ENCODE peak calls at places on chromosome 21, in five cellular contexts. One of them, this sample, is unnamed.

GRCh38 chr21:34846601-34847112 is 177.9 kb downstream of the CLIC6 start:
- DNase-seq in omental fat pad: no peak
- DNase-seq in adrenal gland: no peak
- DNase-seq in heart left ventricle: no peak
- DNase-seq in GM20000: no peak
- DNase-seq in this sample: peak

GRCh38 chr21:44425895-44426662 is 29.2 kb upstream of the LRRC3 start:
- DNase-seq in omental fat pad: no peak
- DNase-seq in adrenal gland: peak
- DNase-seq in heart left ventricle: no peak
- DNase-seq in GM20000: no peak
- DNase-seq in this sample: no peak

GRCh38 chr21:29303301-29303700 is 4.6 kb downstream of the BACH1 start:
- DNase-seq in omental fat pad: no peak
- DNase-seq in adrenal gland: no peak
- DNase-seq in heart left ventricle: no peak
- DNase-seq in GM20000: no peak
- DNase-seq in this sample: no peak

GRCh38 chr21:33984021-33984481 is 68.4 kb upstream of the ATP5PO start:
- DNase-seq in omental fat pad: no peak
- DNase-seq in adrenal gland: no peak
- DNase-seq in heart left ventricle: no peak
- DNase-seq in GM20000: no peak
- DNase-seq in this sample: no peak

GRCh38 chr21:26777166-26777565 is 68.0 kb downstream of the ADAMTS1 start:
- DNase-seq in omental fat pad: no peak
- DNase-seq in adrenal gland: no peak
- DNase-seq in heart left ventricle: no peak
- DNase-seq in GM20000: no peak
- DNase-seq in this sample: no peak

GRCh38 chr21:25080706-25081495 is 526.4 kb downstream of the MRPL39 start:
- DNase-seq in omental fat pad: no peak
- DNase-seq in adrenal gland: no peak
- DNase-seq in heart left ventricle: no peak
- DNase-seq in GM20000: no peak
- DNase-seq in this sample: no peak

GRCh38 chr21:31248598-31248997 is 95.5 kb downstream of the TIAM1 start:
- DNase-seq in omental fat pad: no peak
- DNase-seq in adrenal gland: no peak
- DNase-seq in heart left ventricle: no peak
- DNase-seq in GM20000: no peak
- DNase-seq in this sample: peak

GRCh38 chr21:34020005-34020847 is 53.2 kb upstream of the MRPS6 start:
- DNase-seq in omental fat pad: no peak
- DNase-seq in adrenal gland: peak
- DNase-seq in heart left ventricle: peak
- DNase-seq in GM20000: peak
- DNase-seq in this sample: no peak

GRCh38 chr21:34889537-34890257 is 159.4 kb downstream of the RUNX1 start:
- DNase-seq in omental fat pad: no peak
- DNase-seq in adrenal gland: peak
- DNase-seq in heart left ventricle: peak
- DNase-seq in GM20000: peak
- DNase-seq in this sample: no peak

GRCh38 chr21:39461419-39461818 is 9.6 kb downstream of the SH3BGR start:
- DNase-seq in omental fat pad: no peak
- DNase-seq in adrenal gland: no peak
- DNase-seq in heart left ventricle: no peak
- DNase-seq in GM20000: no peak
- DNase-seq in this sample: no peak

GRCh38 chr21:17491716-17492414 is 21.0 kb upstream of the CXADR start:
- DNase-seq in omental fat pad: no peak
- DNase-seq in adrenal gland: peak
- DNase-seq in heart left ventricle: no peak
- DNase-seq in GM20000: no peak
- DNase-seq in this sample: peak

GRCh38 chr21:44521928-44522752 is 17.9 kb downstream of the KRTAP10-1 start:
- DNase-seq in omental fat pad: no peak
- DNase-seq in adrenal gland: no peak
- DNase-seq in heart left ventricle: no peak
- DNase-seq in GM20000: no peak
- DNase-seq in this sample: no peak

GRCh38 chr21:39647476-39647875 is 34.7 kb downstream of the B3GALT5 start:
- DNase-seq in omental fat pad: no peak
- DNase-seq in adrenal gland: no peak
- DNase-seq in heart left ventricle: no peak
- DNase-seq in GM20000: no peak
- DNase-seq in this sample: peak

GRCh38 chr21:33071878-33072306 is 2.0 kb downstream of the OLIG1 start:
- DNase-seq in omental fat pad: no peak
- DNase-seq in adrenal gland: no peak
- DNase-seq in heart left ventricle: no peak
- DNase-seq in GM20000: no peak
- DNase-seq in this sample: no peak

GRCh38 chr21:33040215-33040614 is 14.5 kb downstream of the OLIG2 start:
- DNase-seq in omental fat pad: no peak
- DNase-seq in adrenal gland: no peak
- DNase-seq in heart left ventricle: no peak
- DNase-seq in GM20000: no peak
- DNase-seq in this sample: no peak

GRCh38 chr21:34054259-34054658 is 19.1 kb upstream of the MRPS6 start:
- DNase-seq in omental fat pad: no peak
- DNase-seq in adrenal gland: no peak
- DNase-seq in heart left ventricle: no peak
- DNase-seq in GM20000: no peak
- DNase-seq in this sample: no peak

GRCh38 chr21:35940074-35940927 is 120.0 kb downstream of the SETD4 start:
- DNase-seq in omental fat pad: no peak
- DNase-seq in adrenal gland: peak
- DNase-seq in heart left ventricle: peak
- DNase-seq in GM20000: peak
- DNase-seq in this sample: no peak

GRCh38 chr21:17231771-17232170 is 281.1 kb upstream of the CXADR start:
- DNase-seq in omental fat pad: no peak
- DNase-seq in adrenal gland: no peak
- DNase-seq in heart left ventricle: no peak
- DNase-seq in GM20000: no peak
- DNase-seq in this sample: no peak

GRCh38 chr21:22575165-22575584 is 1577.0 kb downstream of the NCAM2 start:
- DNase-seq in omental fat pad: no peak
- DNase-seq in adrenal gland: no peak
- DNase-seq in heart left ventricle: no peak
- DNase-seq in GM20000: no peak
- DNase-seq in this sample: no peak

GRCh38 chr21:32335601-32336575 is 37.2 kb downstream of the MRAP start:
- DNase-seq in omental fat pad: no peak
- DNase-seq in adrenal gland: no peak
- DNase-seq in heart left ventricle: no peak
- DNase-seq in GM20000: no peak
- DNase-seq in this sample: no peak

GRCh38 chr21:20315044-20315443 is 683.2 kb upstream of the NCAM2 start:
- DNase-seq in omental fat pad: no peak
- DNase-seq in adrenal gland: no peak
- DNase-seq in heart left ventricle: no peak
- DNase-seq in GM20000: no peak
- DNase-seq in this sample: no peak

GRCh38 chr21:15151385-15152103 is 86.7 kb upstream of the NRIP1 start:
- DNase-seq in omental fat pad: no peak
- DNase-seq in adrenal gland: no peak
- DNase-seq in heart left ventricle: no peak
- DNase-seq in GM20000: no peak
- DNase-seq in this sample: no peak

GRCh38 chr21:33775100-33775828 is 133.0 kb downstream of the ITSN1 start:
- DNase-seq in omental fat pad: no peak
- DNase-seq in adrenal gland: no peak
- DNase-seq in heart left ventricle: no peak
- DNase-seq in GM20000: no peak
- DNase-seq in this sample: no peak

GRCh38 chr21:34580181-34580700 is 34.7 kb downstream of the RCAN1 start:
- DNase-seq in omental fat pad: no peak
- DNase-seq in adrenal gland: peak
- DNase-seq in heart left ventricle: peak
- DNase-seq in GM20000: no peak
- DNase-seq in this sample: no peak

GRCh38 chr21:31634993-31635392 is 24.5 kb upstream of the SOD1 start:
- DNase-seq in omental fat pad: no peak
- DNase-seq in adrenal gland: no peak
- DNase-seq in heart left ventricle: no peak
- DNase-seq in GM20000: no peak
- DNase-seq in this sample: no peak

GRCh38 chr21:15005391-15005790 is 59.4 kb downstream of the NRIP1 start:
- DNase-seq in omental fat pad: no peak
- DNase-seq in adrenal gland: peak
- DNase-seq in heart left ventricle: peak
- DNase-seq in GM20000: no peak
- DNase-seq in this sample: no peak

GRCh38 chr21:34630536-34631143 is 15.7 kb upstream of the RCAN1 start:
- DNase-seq in omental fat pad: no peak
- DNase-seq in adrenal gland: peak
- DNase-seq in heart left ventricle: no peak
- DNase-seq in GM20000: peak
- DNase-seq in this sample: no peak

GRCh38 chr21:19029816-19030215 is 626.2 kb upstream of the TMPRSS15 start:
- DNase-seq in omental fat pad: no peak
- DNase-seq in adrenal gland: no peak
- DNase-seq in heart left ventricle: no peak
- DNase-seq in GM20000: no peak
- DNase-seq in this sample: no peak

GRCh38 chr21:25979845-25980433 is 190.6 kb downstream of the APP start:
- DNase-seq in omental fat pad: no peak
- DNase-seq in adrenal gland: no peak
- DNase-seq in heart left ventricle: no peak
- DNase-seq in GM20000: no peak
- DNase-seq in this sample: no peak

GRCh38 chr21:26147535-26147934 is 23.0 kb downstream of the APP start:
- DNase-seq in omental fat pad: no peak
- DNase-seq in adrenal gland: no peak
- DNase-seq in heart left ventricle: no peak
- DNase-seq in GM20000: no peak
- DNase-seq in this sample: no peak

GRCh38 chr21:29342394-29342957 is 43.8 kb downstream of the BACH1 start:
- DNase-seq in omental fat pad: no peak
- DNase-seq in adrenal gland: no peak
- DNase-seq in heart left ventricle: peak
- DNase-seq in GM20000: peak
- DNase-seq in this sample: peak

GRCh38 chr21:39712976-39713375 is 32.0 kb upstream of the IGSF5 start:
- DNase-seq in omental fat pad: no peak
- DNase-seq in adrenal gland: no peak
- DNase-seq in heart left ventricle: no peak
- DNase-seq in GM20000: no peak
- DNase-seq in this sample: no peak

GRCh38 chr21:39656209-39656608 is 43.5 kb downstream of the B3GALT5 start:
- DNase-seq in omental fat pad: no peak
- DNase-seq in adrenal gland: no peak
- DNase-seq in heart left ventricle: no peak
- DNase-seq in GM20000: no peak
- DNase-seq in this sample: no peak

GRCh38 chr21:38968887-38969543 is 163.3 kb downstream of the ETS2 start:
- DNase-seq in omental fat pad: no peak
- DNase-seq in adrenal gland: no peak
- DNase-seq in heart left ventricle: no peak
- DNase-seq in GM20000: no peak
- DNase-seq in this sample: no peak

DNA sequence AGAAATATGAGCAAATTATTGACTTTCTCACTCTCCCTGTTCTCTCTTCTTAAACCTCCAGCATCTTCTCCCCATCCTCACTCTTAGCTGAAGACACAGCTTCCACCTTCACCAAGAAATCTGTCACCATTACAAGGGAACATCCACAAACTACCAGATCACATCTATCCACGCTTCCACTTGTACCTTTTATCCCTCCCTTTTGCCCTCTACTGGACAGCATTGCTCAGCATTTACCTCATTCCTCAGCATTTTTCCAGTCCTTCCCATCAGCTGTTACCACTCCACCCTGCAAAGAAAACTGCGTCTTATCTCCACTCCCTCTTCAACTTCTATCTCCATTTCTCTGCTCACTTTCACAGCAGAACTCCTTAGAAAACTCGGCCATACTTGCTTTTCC is 42.6 kb downstream of the KCNJ6 start:
- DNase-seq in omental fat pad: no peak
- DNase-seq in adrenal gland: no peak
- DNase-seq in heart left ventricle: no peak
- DNase-seq in GM20000: no peak
- DNase-seq in this sample: no peak
- TF ChIP-seq CTCF in omental fat pad: no peak
- TF ChIP-seq CTCF in adrenal gland: no peak
- TF ChIP-seq CTCF in heart left ventricle: no peak
- TF ChIP-seq CTCF in GM20000: no peak
- TF ChIP-seq CTCF in this sample: no peak

DNA sequence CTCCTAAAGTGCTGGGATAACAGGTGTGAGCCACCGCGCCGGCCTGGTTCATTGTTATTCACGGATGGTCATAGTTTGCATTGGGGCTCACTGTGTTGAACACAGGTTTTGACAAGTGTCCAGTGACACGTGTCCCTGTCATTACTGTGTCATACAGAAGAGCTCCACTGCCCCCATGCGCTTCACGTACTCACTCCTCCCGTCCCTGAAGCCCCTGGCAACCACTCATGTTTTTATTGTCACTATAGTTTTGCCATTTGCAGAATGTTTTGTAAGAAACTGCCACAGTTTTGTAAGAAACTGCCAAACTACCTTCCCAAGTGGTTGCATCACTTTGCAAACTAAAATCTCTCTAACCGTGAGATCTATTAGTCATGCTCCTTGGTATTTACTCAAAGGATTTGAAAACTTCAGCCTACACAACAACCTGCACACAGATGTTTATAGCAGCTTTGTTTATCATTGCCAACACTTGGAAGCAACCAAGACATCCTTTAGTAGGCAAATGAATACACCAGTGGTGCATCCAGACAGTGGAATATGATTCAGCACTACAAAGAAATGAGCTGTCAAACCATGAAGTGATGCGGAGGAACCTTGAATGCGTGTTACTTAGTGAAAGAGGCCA is 163.2 kb upstream of the COL6A1 start:
- DNase-seq in omental fat pad: no peak
- DNase-seq in adrenal gland: no peak
- DNase-seq in heart left ventricle: no peak
- DNase-seq in GM20000: no peak
- DNase-seq in this sample: no peak
- TF ChIP-seq CTCF in omental fat pad: no peak
- TF ChIP-seq CTCF in adrenal gland: no peak
- TF ChIP-seq CTCF in heart left ventricle: no peak
- TF ChIP-seq CTCF in GM20000: no peak
- TF ChIP-seq CTCF in this sample: no peak

GRCh38 chr21:42553435-42553834 is 39.8 kb downstream of the SLC37A1 start:
- DNase-seq in omental fat pad: no peak
- DNase-seq in adrenal gland: no peak
- DNase-seq in heart left ventricle: no peak
- DNase-seq in GM20000: no peak
- DNase-seq in this sample: no peak
- TF ChIP-seq CTCF in omental fat pad: no peak
- TF ChIP-seq CTCF in adrenal gland: no peak
- TF ChIP-seq CTCF in heart left ventricle: no peak
- TF ChIP-seq CTCF in GM20000: peak
- TF ChIP-seq CTCF in this sample: no peak

GRCh38 chr21:43365611-43366426 is 61.1 kb downstream of the SIK1 start:
- DNase-seq in omental fat pad: no peak
- DNase-seq in adrenal gland: no peak
- DNase-seq in heart left ventricle: no peak
- DNase-seq in GM20000: no peak
- DNase-seq in this sample: no peak
- TF ChIP-seq CTCF in omental fat pad: no peak
- TF ChIP-seq CTCF in adrenal gland: no peak
- TF ChIP-seq CTCF in heart left ventricle: no peak
- TF ChIP-seq CTCF in GM20000: no peak
- TF ChIP-seq CTCF in this sample: no peak

GRCh38 chr21:36968414-36968813 is 1.9 kb upstream of the HLCS start:
- DNase-seq in omental fat pad: no peak
- DNase-seq in adrenal gland: no peak
- DNase-seq in heart left ventricle: no peak
- DNase-seq in GM20000: no peak
- DNase-seq in this sample: no peak
- TF ChIP-seq CTCF in omental fat pad: no peak
- TF ChIP-seq CTCF in adrenal gland: no peak
- TF ChIP-seq CTCF in heart left ventricle: no peak
- TF ChIP-seq CTCF in GM20000: no peak
- TF ChIP-seq CTCF in this sample: no peak